ENCODE peak calls at places on chromosomes 16 and 17, in six cellular contexts. I is astrocyte, H is AG04450, E is IMR-90, F is uterus, W is ascending aorta. A is an unnamed sample. For H3K9me3, the result is how much of the 10 kb centered on the place peaks cover.

GRCh38 chr16:30449116-30449435 is 3.4 kb upstream of the SEPHS2 start:
- DNase-seq in F (no peak), H (no peak), W (no peak), E (no peak), I (no peak), A (no peak)

GRCh38 chr17:51672058-51672457 is 411.7 kb downstream of the UTP18 start:
- DNase-seq in I (no peak), H (no peak), F (no peak), W (no peak), E (no peak), A (no peak)

GRCh38 chr17:5097101-5097834 is 14.4 kb downstream of the ZNF232 start:
- DNase-seq in F (peak), E (no peak), H (no peak), W (no peak), I (no peak), A (no peak)

GRCh38 chr16:30951785-30952184 is 2.9 kb downstream of the ORAI3 start:
- DNase-seq in I (peak), H (no peak), F (peak), W (peak), E (peak), A (no peak)

GRCh38 chr17:78137392-78138203 is 7.0 kb downstream of the TMC8 start:
- DNase-seq in W (no peak), H (no peak), I (no peak), E (no peak), F (no peak), A (peak)

GRCh38 chr16:15976225-15976812 is 26.9 kb downstream of the ABCC1 start:
- DNase-seq in E (no peak), H (no peak), I (no peak), W (no peak), F (no peak), A (no peak)

GRCh38 chr16:61024180-61024900 is 1011.9 kb downstream of the CDH8 start:
- DNase-seq in H (no peak), W (no peak), E (no peak), F (no peak), I (no peak), A (no peak)

GRCh38 chr16:30094541-30095165 is 1.4 kb downstream of the YPEL3 start:
- DNase-seq in F (peak), E (no peak), W (no peak), H (no peak), I (no peak), A (no peak)

GRCh38 chr17:69928586-69928985 is 146.4 kb upstream of the KCNJ16 start:
- DNase-seq in W (no peak), H (no peak), I (no peak), E (no peak), F (no peak), A (no peak)

GRCh38 chr17:62963296-62963695 is 2.7 kb upstream of the TANC2 start:
- DNase-seq in H (no peak), W (no peak), E (peak), F (no peak), I (peak), A (no peak)

GRCh38 chr16:30747331-30747730 is 894 bp upstream of the PHKG2 start:
- DNase-seq in W (no peak), I (peak), F (no peak), H (no peak), E (peak), A (no peak)

GRCh38 chr16:19472487-19472886 is 49.4 kb downstream of the GDE1 start:
- DNase-seq in H (no peak), I (no peak), E (no peak), W (no peak), F (no peak), A (no peak)

GRCh38 chr17:2853111-2853721 is 57.0 kb downstream of the RAP1GAP2 start:
- DNase-seq in I (peak), H (no peak), W (peak), F (peak), E (peak), A (peak)

GRCh38 chr16:8516471-8516870 is 73.8 kb downstream of the TMEM114 start:
- DNase-seq in E (no peak), I (no peak), W (no peak), H (no peak), F (no peak), A (no peak)

GRCh38 chr17:49035470-49036269 is 38.5 kb downstream of the IGF2BP1 start:
- DNase-seq in F (peak), H (no peak), W (no peak), I (no peak), E (peak), A (no peak)
- TF ChIP-seq CTCF in F (peak), H (peak), W (peak), I (peak), E (peak), A (peak)

GRCh38 chr16:47459603-47460002 is 1.3 kb downstream of the ITFG1 start:
- DNase-seq in I (no peak), W (no peak), H (no peak), E (no peak), F (no peak), A (no peak)
- H3K4me3 ChIP-seq in I (peak), W (peak), H (peak), E (peak), F (no peak), A (no peak)

DNA sequence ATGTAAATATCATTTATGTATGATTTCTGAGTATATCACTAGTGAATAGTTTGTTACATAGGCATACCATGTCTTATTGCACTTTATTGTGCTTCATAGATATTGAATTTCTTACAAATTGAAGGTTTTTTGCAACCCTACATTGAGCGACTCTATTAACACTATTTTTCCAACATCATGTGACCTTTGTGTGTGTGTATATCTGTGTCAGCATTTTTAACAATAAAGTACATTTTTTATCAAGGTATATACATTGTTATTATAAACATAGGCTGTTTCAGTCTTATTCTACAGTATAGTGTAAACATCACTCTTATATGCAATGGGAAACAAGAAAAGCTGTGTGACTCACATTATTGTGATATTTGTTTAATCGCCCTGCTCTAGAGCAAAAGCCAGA is 1944.9 kb downstream of the TP53TG3F start:
- DNase-seq in I (no peak), H (no peak), W (no peak), E (no peak), F (no peak), A (no peak)
- H3K9me3 ChIP-seq in I (under half), H (under half), W (under half), E (under half), F (under half), A (under half)

GRCh38 chr17:55248077-55248476 is 16.7 kb upstream of the HLF start:
- DNase-seq in I (no peak), F (no peak), W (no peak), E (no peak), H (no peak), A (no peak)
- TF ChIP-seq CTCF in I (no peak), F (no peak), W (no peak), E (no peak), H (no peak), A (no peak)

GRCh38 chr17:79857095-79857494 is 17.9 kb upstream of the CBX4 start:
- DNase-seq in H (no peak), F (no peak), I (no peak), E (no peak), W (no peak), A (no peak)

GRCh38 chr17:79851461-79851817 is 12.2 kb upstream of the CBX4 start:
- DNase-seq in W (no peak), I (no peak), F (no peak), E (no peak), H (no peak), A (no peak)

GRCh38 chr17:79852748-79853147 is 13.5 kb upstream of the CBX4 start:
- DNase-seq in E (peak), F (no peak), I (peak), H (no peak), W (no peak), A (no peak)

GRCh38 chr17:79854080-79854861 is 15.0 kb upstream of the CBX4 start:
- DNase-seq in H (no peak), I (no peak), W (no peak), E (no peak), F (no peak), A (no peak)

DNA sequence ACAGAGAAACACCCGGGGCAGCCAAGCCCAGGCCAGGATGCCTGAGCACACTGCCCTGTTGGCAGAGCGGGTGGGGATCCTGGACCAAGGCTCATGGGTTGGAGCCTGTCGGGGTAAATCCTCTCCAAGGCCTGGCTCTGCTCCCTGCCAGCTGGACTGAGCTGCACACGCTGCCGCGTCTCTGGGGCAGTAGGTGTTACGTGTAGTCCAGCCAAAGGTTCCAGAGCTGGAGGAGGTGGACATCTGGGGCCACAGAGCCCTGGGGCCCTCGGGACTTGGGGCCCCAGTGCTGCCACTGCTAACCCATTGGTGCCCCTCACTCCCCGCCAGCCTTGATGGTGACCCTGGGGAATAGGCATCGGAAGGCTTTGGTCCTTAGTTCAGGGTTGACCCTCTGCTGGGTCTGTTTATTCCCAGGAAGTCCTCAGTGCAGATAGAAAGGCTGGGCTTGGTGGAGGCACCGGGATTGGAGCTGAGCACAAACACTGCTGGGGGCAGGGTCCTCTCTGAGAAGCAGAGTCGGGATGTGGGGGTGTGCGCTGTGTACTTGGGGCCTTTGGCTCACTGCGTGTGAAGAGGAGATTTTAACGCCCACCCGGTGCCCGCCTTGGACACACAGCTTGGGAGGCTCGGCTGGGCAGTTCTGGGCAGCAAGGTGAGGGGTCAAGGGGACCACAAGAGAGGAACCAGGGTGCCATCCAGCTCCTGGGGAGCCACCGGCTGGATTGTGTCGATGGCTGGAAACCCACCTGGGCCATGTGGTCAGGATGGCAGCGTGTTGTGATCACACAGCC is 16.3 kb upstream of the CBX4 start:
- DNase-seq in W (no peak), E (no peak), I (no peak), F (no peak), H (no peak), A (no peak)
- H3K4me3 ChIP-seq in W (no peak), E (no peak), I (no peak), F (no peak), H (no peak), A (no peak)

GRCh38 chr16:35664091-35664693 is 2204.8 kb downstream of the TP53TG3F start:
- DNase-seq in H (no peak), W (no peak), I (no peak), E (no peak), F (no peak), A (no peak)
- H3K9me3 ChIP-seq in H (under half), W (under half), I (under half), E (under half), F (under half), A (under half)

A was measured in lung.